ENCODE peak calls at places on chromosomes 16 and 17, in nine cellular contexts. One of them, this sample, is unnamed.

GRCh38 chr16:30976486-30976885 is 8.5 kb upstream of the HSD3B7 start:
- DNase-seq in COR-L47: no peak
- DNase-seq in CD8-positive, alpha-beta memory T cell: no peak
- DNase-seq in HS-27A: no peak
- DNase-seq in iPS DF 19.7: no peak
- DNase-seq in T1000: no peak
- DNase-seq in posterior cingulate gyrus: no peak
- DNase-seq in retina: no peak
- DNase-seq in NCI-H1105: no peak
- DNase-seq in this sample: no peak

GRCh38 chr17:13523164-13523563 is 78.6 kb downstream of the HS3ST3A1 start:
- DNase-seq in COR-L47: no peak
- DNase-seq in T1000: no peak
- DNase-seq in retina: no peak
- DNase-seq in iPS DF 19.7: no peak
- DNase-seq in posterior cingulate gyrus: no peak
- DNase-seq in NCI-H1105: no peak
- DNase-seq in CD8-positive, alpha-beta memory T cell: no peak
- DNase-seq in HS-27A: no peak
- DNase-seq in this sample: no peak

GRCh38 chr16:27618611-27619380 is 68.9 kb downstream of the KATNIP start:
- DNase-seq in CD8-positive, alpha-beta memory T cell: no peak
- DNase-seq in NCI-H1105: no peak
- DNase-seq in posterior cingulate gyrus: no peak
- DNase-seq in COR-L47: no peak
- DNase-seq in T1000: no peak
- DNase-seq in HS-27A: no peak
- DNase-seq in iPS DF 19.7: no peak
- DNase-seq in retina: no peak
- DNase-seq in this sample: no peak

GRCh38 chr17:66508896-66509843 is 206.8 kb downstream of the PRKCA start:
- DNase-seq in CD8-positive, alpha-beta memory T cell: no peak
- DNase-seq in iPS DF 19.7: no peak
- DNase-seq in COR-L47: peak
- DNase-seq in T1000: peak
- DNase-seq in retina: no peak
- DNase-seq in HS-27A: no peak
- DNase-seq in NCI-H1105: peak
- DNase-seq in posterior cingulate gyrus: no peak
- DNase-seq in this sample: no peak

GRCh38 chr17:81380682-81381518 is 14.4 kb upstream of the BAHCC1 start:
- DNase-seq in iPS DF 19.7: no peak
- DNase-seq in NCI-H1105: no peak
- DNase-seq in HS-27A: no peak
- DNase-seq in T1000: no peak
- DNase-seq in COR-L47: no peak
- DNase-seq in posterior cingulate gyrus: no peak
- DNase-seq in retina: no peak
- DNase-seq in CD8-positive, alpha-beta memory T cell: no peak
- DNase-seq in this sample: no peak

GRCh38 chr17:59154335-59154720 is 658 bp downstream of the SKA2 start:
- DNase-seq in COR-L47: peak
- DNase-seq in HS-27A: peak
- DNase-seq in CD8-positive, alpha-beta memory T cell: peak
- DNase-seq in retina: peak
- DNase-seq in posterior cingulate gyrus: no peak
- DNase-seq in T1000: no peak
- DNase-seq in NCI-H1105: peak
- DNase-seq in iPS DF 19.7: no peak
- DNase-seq in this sample: peak

GRCh38 chr17:35889818-35890773 is 9.9 kb upstream of the CCL5 start:
- DNase-seq in CD8-positive, alpha-beta memory T cell: no peak
- DNase-seq in COR-L47: peak
- DNase-seq in T1000: no peak
- DNase-seq in NCI-H1105: peak
- DNase-seq in iPS DF 19.7: no peak
- DNase-seq in posterior cingulate gyrus: no peak
- DNase-seq in HS-27A: no peak
- DNase-seq in retina: no peak
- DNase-seq in this sample: no peak

GRCh38 chr17:45224671-45225050 is 3.0 kb downstream of the FMNL1 start:
- DNase-seq in T1000: no peak
- DNase-seq in posterior cingulate gyrus: no peak
- DNase-seq in NCI-H1105: no peak
- DNase-seq in iPS DF 19.7: no peak
- DNase-seq in retina: no peak
- DNase-seq in CD8-positive, alpha-beta memory T cell: no peak
- DNase-seq in HS-27A: no peak
- DNase-seq in COR-L47: no peak
- DNase-seq in this sample: no peak

GRCh38 chr17:45792995-45793755 is 9.1 kb downstream of the CRHR1 start:
- DNase-seq in retina: no peak
- DNase-seq in CD8-positive, alpha-beta memory T cell: no peak
- DNase-seq in COR-L47: no peak
- DNase-seq in T1000: no peak
- DNase-seq in iPS DF 19.7: no peak
- DNase-seq in HS-27A: no peak
- DNase-seq in posterior cingulate gyrus: no peak
- DNase-seq in NCI-H1105: no peak
- DNase-seq in this sample: no peak

GRCh38 chr16:4892356-4893102 is 44.4 kb downstream of the PPL start:
- DNase-seq in T1000: no peak
- DNase-seq in NCI-H1105: no peak
- DNase-seq in retina: no peak
- DNase-seq in COR-L47: no peak
- DNase-seq in posterior cingulate gyrus: no peak
- DNase-seq in CD8-positive, alpha-beta memory T cell: no peak
- DNase-seq in iPS DF 19.7: no peak
- DNase-seq in HS-27A: no peak
- DNase-seq in this sample: peak

GRCh38 chr17:11871773-11872172 is 125.5 kb downstream of the ZNF18 start:
- DNase-seq in posterior cingulate gyrus: no peak
- DNase-seq in T1000: no peak
- DNase-seq in COR-L47: no peak
- DNase-seq in NCI-H1105: no peak
- DNase-seq in iPS DF 19.7: no peak
- DNase-seq in retina: no peak
- DNase-seq in CD8-positive, alpha-beta memory T cell: no peak
- DNase-seq in HS-27A: no peak
- DNase-seq in this sample: no peak

GRCh38 chr16:19177111-19177747 is 9.2 kb downstream of the SYT17 start:
- DNase-seq in posterior cingulate gyrus: no peak
- DNase-seq in iPS DF 19.7: no peak
- DNase-seq in CD8-positive, alpha-beta memory T cell: no peak
- DNase-seq in NCI-H1105: no peak
- DNase-seq in HS-27A: no peak
- DNase-seq in retina: no peak
- DNase-seq in COR-L47: no peak
- DNase-seq in T1000: no peak
- DNase-seq in this sample: no peak

GRCh38 chr16:57999971-58000705 is at the start of gene ZNF319:
- DNase-seq in NCI-H1105: no peak
- DNase-seq in HS-27A: no peak
- DNase-seq in iPS DF 19.7: no peak
- DNase-seq in CD8-positive, alpha-beta memory T cell: no peak
- DNase-seq in T1000: no peak
- DNase-seq in posterior cingulate gyrus: no peak
- DNase-seq in retina: peak
- DNase-seq in COR-L47: no peak
- DNase-seq in this sample: peak

GRCh38 chr17:79797492-79798295 is 817 bp upstream of the CBX8 start:
- DNase-seq in COR-L47: peak
- DNase-seq in retina: no peak
- DNase-seq in CD8-positive, alpha-beta memory T cell: no peak
- DNase-seq in posterior cingulate gyrus: no peak
- DNase-seq in HS-27A: no peak
- DNase-seq in NCI-H1105: no peak
- DNase-seq in iPS DF 19.7: no peak
- DNase-seq in T1000: no peak
- DNase-seq in this sample: peak

GRCh38 chr16:89232107-89232506 is 14.6 kb downstream of the ZNF778 start:
- DNase-seq in HS-27A: no peak
- DNase-seq in posterior cingulate gyrus: no peak
- DNase-seq in CD8-positive, alpha-beta memory T cell: no peak
- DNase-seq in T1000: no peak
- DNase-seq in COR-L47: no peak
- DNase-seq in iPS DF 19.7: no peak
- DNase-seq in retina: no peak
- DNase-seq in NCI-H1105: no peak
- DNase-seq in this sample: no peak

GRCh38 chr17:51397361-51398127 is 137.2 kb downstream of the UTP18 start:
- DNase-seq in retina: no peak
- DNase-seq in NCI-H1105: no peak
- DNase-seq in iPS DF 19.7: no peak
- DNase-seq in COR-L47: no peak
- DNase-seq in HS-27A: no peak
- DNase-seq in T1000: peak
- DNase-seq in posterior cingulate gyrus: no peak
- DNase-seq in CD8-positive, alpha-beta memory T cell: no peak
- DNase-seq in this sample: no peak

GRCh38 chr16:74776926-74777325 is 2.3 kb upstream of the FA2H start:
- DNase-seq in T1000: no peak
- DNase-seq in retina: no peak
- DNase-seq in CD8-positive, alpha-beta memory T cell: no peak
- DNase-seq in iPS DF 19.7: no peak
- DNase-seq in posterior cingulate gyrus: no peak
- DNase-seq in COR-L47: no peak
- DNase-seq in NCI-H1105: no peak
- DNase-seq in HS-27A: no peak
- DNase-seq in this sample: no peak

GRCh38 chr17:44308865-44309264 is 464 bp downstream of the RUNDC3A start:
- DNase-seq in iPS DF 19.7: no peak
- DNase-seq in T1000: no peak
- DNase-seq in CD8-positive, alpha-beta memory T cell: no peak
- DNase-seq in posterior cingulate gyrus: no peak
- DNase-seq in NCI-H1105: no peak
- DNase-seq in HS-27A: no peak
- DNase-seq in retina: peak
- DNase-seq in COR-L47: peak
- DNase-seq in this sample: peak

GRCh38 chr16:65121870-65122723 is at the start of gene CDH11:
- DNase-seq in posterior cingulate gyrus: peak
- DNase-seq in COR-L47: no peak
- DNase-seq in CD8-positive, alpha-beta memory T cell: no peak
- DNase-seq in HS-27A: no peak
- DNase-seq in retina: peak
- DNase-seq in T1000: peak
- DNase-seq in NCI-H1105: no peak
- DNase-seq in iPS DF 19.7: no peak
- DNase-seq in this sample: peak

GRCh38 chr16:85796599-85796998 is 2.7 kb downstream of the EMC8 start:
- DNase-seq in retina: no peak
- DNase-seq in CD8-positive, alpha-beta memory T cell: no peak
- DNase-seq in NCI-H1105: no peak
- DNase-seq in COR-L47: no peak
- DNase-seq in T1000: no peak
- DNase-seq in iPS DF 19.7: no peak
- DNase-seq in posterior cingulate gyrus: no peak
- DNase-seq in HS-27A: no peak
- DNase-seq in this sample: no peak

GRCh38 chr16:65570261-65570660 is 448.4 kb upstream of the CDH11 start:
- DNase-seq in posterior cingulate gyrus: no peak
- DNase-seq in T1000: no peak
- DNase-seq in NCI-H1105: no peak
- DNase-seq in COR-L47: no peak
- DNase-seq in HS-27A: no peak
- DNase-seq in iPS DF 19.7: no peak
- DNase-seq in CD8-positive, alpha-beta memory T cell: no peak
- DNase-seq in retina: no peak
- DNase-seq in this sample: no peak

GRCh38 chr16:16112450-16113053 is 110.7 kb downstream of the ABCC6 start:
- DNase-seq in NCI-H1105: no peak
- DNase-seq in posterior cingulate gyrus: no peak
- DNase-seq in retina: no peak
- DNase-seq in T1000: no peak
- DNase-seq in COR-L47: no peak
- DNase-seq in iPS DF 19.7: no peak
- DNase-seq in CD8-positive, alpha-beta memory T cell: no peak
- DNase-seq in HS-27A: no peak
- DNase-seq in this sample: no peak

GRCh38 chr17:62675260-62675659 is 47.8 kb downstream of the MRC2 start:
- DNase-seq in COR-L47: no peak
- DNase-seq in T1000: no peak
- DNase-seq in iPS DF 19.7: no peak
- DNase-seq in HS-27A: no peak
- DNase-seq in posterior cingulate gyrus: peak
- DNase-seq in CD8-positive, alpha-beta memory T cell: no peak
- DNase-seq in NCI-H1105: no peak
- DNase-seq in retina: no peak
- DNase-seq in this sample: no peak

GRCh38 chr17:5378566-5379207 is 40.8 kb downstream of the NUP88 start:
- DNase-seq in COR-L47: no peak
- DNase-seq in CD8-positive, alpha-beta memory T cell: no peak
- DNase-seq in posterior cingulate gyrus: no peak
- DNase-seq in T1000: no peak
- DNase-seq in HS-27A: no peak
- DNase-seq in iPS DF 19.7: no peak
- DNase-seq in NCI-H1105: no peak
- DNase-seq in retina: no peak
- DNase-seq in this sample: no peak

GRCh38 chr17:67132366-67132765 is 88.0 kb downstream of the CACNG1 start:
- DNase-seq in retina: no peak
- DNase-seq in COR-L47: peak
- DNase-seq in iPS DF 19.7: no peak
- DNase-seq in NCI-H1105: peak
- DNase-seq in posterior cingulate gyrus: no peak
- DNase-seq in CD8-positive, alpha-beta memory T cell: no peak
- DNase-seq in T1000: no peak
- DNase-seq in HS-27A: no peak
- DNase-seq in this sample: no peak

GRCh38 chr17:34163681-34164080 is 91.4 kb upstream of the CCL2 start:
- DNase-seq in iPS DF 19.7: no peak
- DNase-seq in retina: no peak
- DNase-seq in CD8-positive, alpha-beta memory T cell: no peak
- DNase-seq in HS-27A: no peak
- DNase-seq in COR-L47: no peak
- DNase-seq in T1000: no peak
- DNase-seq in posterior cingulate gyrus: no peak
- DNase-seq in NCI-H1105: no peak
- DNase-seq in this sample: no peak

GRCh38 chr17:37567137-37567927 is 41.9 kb downstream of the SYNRG start:
- DNase-seq in posterior cingulate gyrus: no peak
- DNase-seq in retina: no peak
- DNase-seq in iPS DF 19.7: no peak
- DNase-seq in NCI-H1105: no peak
- DNase-seq in HS-27A: no peak
- DNase-seq in T1000: no peak
- DNase-seq in CD8-positive, alpha-beta memory T cell: no peak
- DNase-seq in COR-L47: no peak
- DNase-seq in this sample: no peak

GRCh38 chr16:68972720-68973119 is 129.4 kb downstream of the TANGO6 start:
- DNase-seq in retina: peak
- DNase-seq in HS-27A: no peak
- DNase-seq in iPS DF 19.7: peak
- DNase-seq in COR-L47: peak
- DNase-seq in CD8-positive, alpha-beta memory T cell: no peak
- DNase-seq in posterior cingulate gyrus: no peak
- DNase-seq in NCI-H1105: no peak
- DNase-seq in T1000: no peak
- DNase-seq in this sample: peak

GRCh38 chr17:39666601-39667261 is 1.5 kb upstream of the PNMT start:
- DNase-seq in CD8-positive, alpha-beta memory T cell: no peak
- DNase-seq in T1000: no peak
- DNase-seq in COR-L47: no peak
- DNase-seq in NCI-H1105: no peak
- DNase-seq in posterior cingulate gyrus: peak
- DNase-seq in iPS DF 19.7: no peak
- DNase-seq in HS-27A: no peak
- DNase-seq in retina: peak
- DNase-seq in this sample: no peak

GRCh38 chr16:82700541-82701240 is 73.9 kb downstream of the CDH13 start:
- DNase-seq in HS-27A: no peak
- DNase-seq in posterior cingulate gyrus: no peak
- DNase-seq in retina: no peak
- DNase-seq in NCI-H1105: no peak
- DNase-seq in iPS DF 19.7: no peak
- DNase-seq in COR-L47: no peak
- DNase-seq in CD8-positive, alpha-beta memory T cell: no peak
- DNase-seq in T1000: no peak
- DNase-seq in this sample: no peak

GRCh38 chr17:49525831-49526741 is 31.0 kb downstream of the NGFR start:
- DNase-seq in T1000: no peak
- DNase-seq in NCI-H1105: no peak
- DNase-seq in iPS DF 19.7: no peak
- DNase-seq in retina: no peak
- DNase-seq in HS-27A: no peak
- DNase-seq in COR-L47: no peak
- DNase-seq in posterior cingulate gyrus: no peak
- DNase-seq in CD8-positive, alpha-beta memory T cell: no peak
- DNase-seq in this sample: no peak

This sample was measured in glutamatergic neuron.